ENCODE peak calls at places on chromosomes 4 and X, in six cellular contexts. One of them, this sample, is unnamed.
A peak's percentile ranks its signal among the peaks of the same experiment; 100 is the strongest.

GRCh38 chr4:8586671-8587468 is 5.7 kb upstream of the CPZ start:
- DNase-seq in prostate gland: no peak
- DNase-seq in lung: no peak
- DNase-seq in tibial artery: peak; percentile 46
- DNase-seq in AG09309: no peak
- DNase-seq in left lung: peak; percentile 66
- DNase-seq in this sample: no peak

GRCh38 chr4:37889849-37890500 is 909 bp upstream of the TBC1D1 start:
- DNase-seq in left lung: no peak
- DNase-seq in AG09309: no peak
- DNase-seq in lung: no peak
- DNase-seq in tibial artery: peak; percentile 85
- DNase-seq in prostate gland: no peak
- DNase-seq in this sample: no peak

GRCh38 chrX:106894392-106894909 is 8.7 kb downstream of the RIPPLY1 start:
- DNase-seq in left lung: no peak
- DNase-seq in tibial artery: no peak
- DNase-seq in lung: peak; percentile 60
- DNase-seq in AG09309: peak; percentile 28
- DNase-seq in prostate gland: peak; percentile 15
- DNase-seq in this sample: no peak

GRCh38 chr4:117474987-117475386 is 389.6 kb upstream of the TRAM1L1 start:
- DNase-seq in lung: no peak
- DNase-seq in AG09309: no peak
- DNase-seq in tibial artery: no peak
- DNase-seq in prostate gland: no peak
- DNase-seq in left lung: no peak
- DNase-seq in this sample: no peak

GRCh38 chr4:112145820-112146813 is 863 bp downstream of the FAM241A start:
- DNase-seq in left lung: peak; percentile 87
- DNase-seq in AG09309: no peak
- DNase-seq in lung: peak; percentile 47
- DNase-seq in tibial artery: peak; percentile 72
- DNase-seq in prostate gland: peak; percentile 42
- DNase-seq in this sample: peak; percentile 47

GRCh38 chr4:123299212-123299651 is 97.4 kb upstream of the SPRY1 start:
- DNase-seq in prostate gland: no peak
- DNase-seq in AG09309: peak; percentile 57
- DNase-seq in lung: no peak
- DNase-seq in tibial artery: no peak
- DNase-seq in left lung: no peak
- DNase-seq in this sample: no peak

GRCh38 chr4:175308236-175308635 is 390.1 kb downstream of the ADAM29 start:
- DNase-seq in AG09309: no peak
- DNase-seq in tibial artery: no peak
- DNase-seq in left lung: no peak
- DNase-seq in prostate gland: no peak
- DNase-seq in lung: no peak
- DNase-seq in this sample: no peak

GRCh38 chrX:64975989-64976672 is at the start of gene ZC4H2:
- DNase-seq in tibial artery: peak; percentile 79
- DNase-seq in AG09309: peak; percentile 17
- DNase-seq in left lung: peak; percentile 80
- DNase-seq in lung: peak; percentile 69
- DNase-seq in prostate gland: peak; percentile 62
- DNase-seq in this sample: peak; percentile 38

GRCh38 chr4:184283659-184284335 is 66.1 kb upstream of the ENPP6 start:
- DNase-seq in AG09309: no peak
- DNase-seq in lung: no peak
- DNase-seq in prostate gland: peak; percentile 20
- DNase-seq in tibial artery: no peak
- DNase-seq in left lung: no peak
- DNase-seq in this sample: no peak

GRCh38 chr4:139834210-139834609 is 168.6 kb downstream of the MGST2 start:
- DNase-seq in left lung: no peak
- DNase-seq in lung: no peak
- DNase-seq in tibial artery: no peak
- DNase-seq in AG09309: no peak
- DNase-seq in prostate gland: no peak
- DNase-seq in this sample: no peak

GRCh38 chr4:110865611-110866254 is 242.9 kb upstream of the PITX2 start:
- DNase-seq in AG09309: peak; percentile 87
- DNase-seq in tibial artery: no peak
- DNase-seq in left lung: no peak
- DNase-seq in lung: no peak
- DNase-seq in prostate gland: no peak
- DNase-seq in this sample: no peak

GRCh38 chrX:79366888-79367749 is at the start of gene ITM2A:
- DNase-seq in AG09309: no peak
- DNase-seq in left lung: peak; percentile 53
- DNase-seq in lung: no peak
- DNase-seq in tibial artery: peak; percentile 61
- DNase-seq in prostate gland: no peak
- DNase-seq in this sample: peak; percentile 29

GRCh38 chr4:99633772-99634171 is 23.9 kb downstream of the C4orf54 start:
- DNase-seq in prostate gland: no peak
- DNase-seq in AG09309: no peak
- DNase-seq in left lung: no peak
- DNase-seq in lung: no peak
- DNase-seq in tibial artery: no peak
- DNase-seq in this sample: no peak

GRCh38 chr4:107991945-107992625 is 2.4 kb downstream of the HADH start:
- DNase-seq in lung: no peak
- DNase-seq in prostate gland: no peak
- DNase-seq in left lung: no peak
- DNase-seq in tibial artery: no peak
- DNase-seq in AG09309: peak; percentile 38
- DNase-seq in this sample: no peak

GRCh38 chr4:163591614-163592020 is 97.1 kb downstream of the TMA16 start:
- DNase-seq in prostate gland: no peak
- DNase-seq in left lung: no peak
- DNase-seq in AG09309: no peak
- DNase-seq in lung: no peak
- DNase-seq in tibial artery: no peak
- DNase-seq in this sample: no peak

GRCh38 chr4:150130953-150131352 is 52.7 kb downstream of the DCLK2 start:
- DNase-seq in tibial artery: no peak
- DNase-seq in AG09309: peak; percentile 72
- DNase-seq in left lung: no peak
- DNase-seq in lung: no peak
- DNase-seq in prostate gland: no peak
- DNase-seq in this sample: no peak

GRCh38 chrX:105610401-105610800 is 211.9 kb upstream of the NRK start:
- DNase-seq in AG09309: no peak
- DNase-seq in prostate gland: no peak
- DNase-seq in left lung: no peak
- DNase-seq in lung: no peak
- DNase-seq in tibial artery: no peak
- DNase-seq in this sample: no peak

GRCh38 chrX:129979207-129979920 is 3.1 kb upstream of the BCORL1 start:
- DNase-seq in left lung: no peak
- DNase-seq in tibial artery: no peak
- DNase-seq in lung: no peak
- DNase-seq in prostate gland: no peak
- DNase-seq in AG09309: no peak
- DNase-seq in this sample: peak; percentile 18

GRCh38 chr4:119230288-119230687 is 17.8 kb downstream of the USP53 start:
- DNase-seq in left lung: no peak
- DNase-seq in AG09309: no peak
- DNase-seq in lung: no peak
- DNase-seq in prostate gland: no peak
- DNase-seq in tibial artery: no peak
- DNase-seq in this sample: no peak

GRCh38 chr4:105306158-105306781 is 159.6 kb downstream of the TET2 start:
- DNase-seq in AG09309: no peak
- DNase-seq in left lung: no peak
- DNase-seq in tibial artery: no peak
- DNase-seq in lung: peak; percentile 36
- DNase-seq in prostate gland: no peak
- DNase-seq in this sample: no peak
- TF ChIP-seq CTCF in AG09309: no peak
- TF ChIP-seq CTCF in left lung: no peak
- TF ChIP-seq CTCF in tibial artery: no peak
- TF ChIP-seq CTCF in lung: no peak
- TF ChIP-seq CTCF in prostate gland: no peak
- TF ChIP-seq CTCF in this sample: no peak

GRCh38 chrX:25018682-25019081 is 2.9 kb upstream of the ARX start:
- DNase-seq in prostate gland: no peak
- DNase-seq in left lung: no peak
- DNase-seq in lung: no peak
- DNase-seq in tibial artery: no peak
- DNase-seq in AG09309: no peak
- DNase-seq in this sample: no peak

GRCh38 chrX:25021132-25021498 is 5.3 kb upstream of the ARX start:
- DNase-seq in lung: no peak
- DNase-seq in tibial artery: no peak
- DNase-seq in left lung: no peak
- DNase-seq in prostate gland: no peak
- DNase-seq in AG09309: no peak
- DNase-seq in this sample: no peak

GRCh38 chrX:25019707-25020390 is 4.1 kb upstream of the ARX start:
- DNase-seq in AG09309: no peak
- DNase-seq in lung: no peak
- DNase-seq in left lung: no peak
- DNase-seq in tibial artery: no peak
- DNase-seq in prostate gland: no peak
- DNase-seq in this sample: no peak

GRCh38 chrX:25022499-25023325 is 6.9 kb upstream of the ARX start:
- DNase-seq in AG09309: no peak
- DNase-seq in lung: no peak
- DNase-seq in tibial artery: no peak
- DNase-seq in left lung: no peak
- DNase-seq in prostate gland: no peak
- DNase-seq in this sample: no peak

DNA sequence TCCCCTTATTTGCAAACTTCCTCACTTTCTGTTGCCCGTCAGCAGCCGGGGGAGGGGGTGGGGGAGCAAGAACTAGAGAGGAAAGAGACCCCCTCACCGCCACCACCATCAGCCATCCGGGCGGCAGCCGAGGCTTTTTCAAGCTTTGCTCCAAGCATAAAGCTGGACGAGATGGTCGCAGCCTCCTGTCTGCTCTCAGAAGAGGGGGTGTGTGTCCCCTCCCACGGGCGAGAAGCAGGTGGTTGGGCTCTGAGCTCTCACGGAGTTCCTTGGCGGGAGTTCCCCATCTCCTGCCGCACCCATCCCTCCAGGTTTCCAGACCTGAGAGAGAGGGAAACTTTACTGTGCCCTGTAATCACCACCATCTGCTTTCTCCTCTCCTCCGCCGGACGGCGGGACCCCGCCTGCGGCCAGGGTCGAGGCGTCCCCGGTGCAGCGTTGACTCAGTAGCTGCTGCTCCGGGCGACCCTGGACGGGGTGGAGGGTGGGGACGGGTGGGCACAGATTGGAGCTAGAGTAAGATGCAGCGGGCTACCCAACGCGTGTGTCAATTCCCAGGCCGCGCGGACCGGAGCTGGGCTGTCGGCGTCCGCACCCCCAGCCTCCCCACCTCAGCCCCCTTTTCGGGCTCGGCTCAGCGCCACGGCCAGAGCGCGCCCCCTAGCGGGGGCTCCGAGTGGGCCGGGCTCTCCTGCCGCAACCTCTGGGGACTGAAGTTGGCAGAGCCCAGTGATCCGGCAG is 4.8 kb upstream of the ARX start:
- DNase-seq in tibial artery: no peak
- DNase-seq in AG09309: no peak
- DNase-seq in lung: no peak
- DNase-seq in left lung: no peak
- DNase-seq in prostate gland: no peak
- DNase-seq in this sample: no peak
- TF ChIP-seq CTCF in tibial artery: no peak
- TF ChIP-seq CTCF in AG09309: peak; percentile 45
- TF ChIP-seq CTCF in lung: no peak
- TF ChIP-seq CTCF in left lung: peak; percentile 47
- TF ChIP-seq CTCF in prostate gland: no peak
- TF ChIP-seq CTCF in this sample: no peak

GRCh38 chr4:151167561-151167960 is 68.1 kb downstream of the RPS3A start:
- DNase-seq in prostate gland: no peak
- DNase-seq in lung: no peak
- DNase-seq in AG09309: no peak
- DNase-seq in left lung: no peak
- DNase-seq in tibial artery: no peak
- DNase-seq in this sample: no peak

GRCh38 chr4:151165205-151166000 is 66.0 kb downstream of the RPS3A start:
- DNase-seq in lung: no peak
- DNase-seq in prostate gland: no peak
- DNase-seq in AG09309: no peak
- DNase-seq in tibial artery: no peak
- DNase-seq in left lung: no peak
- DNase-seq in this sample: no peak

GRCh38 chr4:151166662-151167061 is 67.2 kb downstream of the RPS3A start:
- DNase-seq in tibial artery: no peak
- DNase-seq in AG09309: no peak
- DNase-seq in prostate gland: no peak
- DNase-seq in lung: no peak
- DNase-seq in left lung: no peak
- DNase-seq in this sample: no peak

GRCh38 chr4:151158979-151159378 is 59.6 kb downstream of the RPS3A start:
- DNase-seq in prostate gland: no peak
- DNase-seq in tibial artery: no peak
- DNase-seq in left lung: no peak
- DNase-seq in lung: no peak
- DNase-seq in AG09309: no peak
- DNase-seq in this sample: no peak

DNA sequence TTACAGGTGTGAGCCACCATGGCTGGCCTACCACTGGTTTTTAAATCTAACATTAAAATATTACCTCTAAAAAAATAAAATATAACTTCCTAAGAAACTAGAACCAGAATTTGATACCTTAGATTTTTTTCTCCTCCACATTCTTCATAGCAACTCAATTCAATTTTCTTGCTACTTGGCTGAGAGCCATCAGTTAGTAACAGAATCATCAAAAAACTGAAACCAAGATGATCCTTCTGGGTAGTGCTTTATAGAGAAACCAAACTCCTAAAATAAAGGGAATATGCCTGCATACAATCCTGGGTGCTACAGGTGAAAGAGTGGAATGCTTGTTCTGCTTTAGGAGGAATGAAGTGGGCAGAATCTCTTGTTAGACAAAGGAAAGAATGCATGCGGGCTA is 64.4 kb downstream of the RPS3A start:
- DNase-seq in AG09309: no peak
- DNase-seq in tibial artery: no peak
- DNase-seq in prostate gland: no peak
- DNase-seq in left lung: no peak
- DNase-seq in lung: no peak
- DNase-seq in this sample: no peak
- TF ChIP-seq CTCF in AG09309: no peak
- TF ChIP-seq CTCF in tibial artery: no peak
- TF ChIP-seq CTCF in prostate gland: no peak
- TF ChIP-seq CTCF in left lung: no peak
- TF ChIP-seq CTCF in lung: no peak
- TF ChIP-seq CTCF in this sample: no peak

DNA sequence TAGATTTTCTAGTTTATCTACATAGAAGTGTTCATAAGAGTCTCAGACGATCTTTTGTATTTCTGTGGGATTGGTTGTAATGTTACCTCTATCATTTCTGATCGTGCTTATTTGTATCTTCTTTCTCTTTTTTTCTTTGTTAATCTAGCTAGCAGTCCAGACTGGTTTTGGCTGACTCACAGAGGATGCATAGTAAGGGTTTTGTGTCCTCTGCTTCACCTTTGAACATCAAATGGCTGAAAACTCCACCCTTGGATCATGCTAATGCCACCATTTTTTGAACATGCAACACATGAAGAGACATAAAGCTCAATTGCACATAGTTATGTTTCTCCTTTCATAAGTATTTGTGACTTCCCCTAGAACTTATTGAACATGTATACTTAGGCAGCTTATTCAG is 22.8 kb downstream of the TMPRSS11A start:
- DNase-seq in AG09309: no peak
- DNase-seq in prostate gland: no peak
- DNase-seq in lung: no peak
- DNase-seq in left lung: no peak
- DNase-seq in tibial artery: no peak
- DNase-seq in this sample: no peak
- TF ChIP-seq CTCF in AG09309: no peak
- TF ChIP-seq CTCF in prostate gland: no peak
- TF ChIP-seq CTCF in lung: no peak
- TF ChIP-seq CTCF in left lung: no peak
- TF ChIP-seq CTCF in tibial artery: no peak
- TF ChIP-seq CTCF in this sample: no peak